ENCODE peak calls at places on chromosomes 7 and 10, in five cellular contexts. N, S, U, Y and W are unnamed samples.

GRCh38 chr10:123645615-123646014 is 20.5 kb upstream of the GPR26 start:
- DNase-seq in N (no peak), S (no peak), U (no peak), Y (no peak), W (no peak)

GRCh38 chr7:125847706-125848105 is 918.1 kb upstream of the POT1 start:
- DNase-seq in N (no peak), S (no peak), U (no peak), Y (no peak), W (no peak)

GRCh38 chr10:100864981-100865380 is 47.8 kb upstream of the SLF2 start:
- DNase-seq in N (no peak), S (no peak), U (no peak), Y (no peak), W (no peak)

GRCh38 chr10:129887986-129888783 is 75.9 kb downstream of the EBF3 start:
- DNase-seq in N (no peak), S (no peak), U (no peak), Y (no peak), W (no peak)

GRCh38 chr10:74923556-74923955 is 97.2 kb downstream of the KAT6B start:
- DNase-seq in N (no peak), S (no peak), U (no peak), Y (no peak), W (no peak)

GRCh38 chr10:71094712-71095390 is 117.5 kb upstream of the UNC5B start:
- DNase-seq in N (peak; percentile 20), S (no peak), U (no peak), Y (no peak), W (no peak)

GRCh38 chr10:80590585-80591125 is 53.0 kb downstream of the SH2D4B start:
- DNase-seq in N (no peak), S (no peak), U (no peak), Y (no peak), W (no peak)

GRCh38 chr7:148978091-148978490 is 50.2 kb downstream of the PDIA4 start:
- DNase-seq in N (no peak), S (no peak), U (no peak), Y (no peak), W (no peak)

GRCh38 chr7:69276011-69276729 is 322.1 kb upstream of the AUTS2 start:
- DNase-seq in N (no peak), S (no peak), U (no peak), Y (no peak), W (no peak)

GRCh38 chr10:123380491-123381085 is 226.4 kb downstream of the BUB3 start:
- DNase-seq in N (peak; percentile 43), S (no peak), U (no peak), Y (no peak), W (peak; percentile 41)

GRCh38 chr7:135770139-135770710 is 21.6 kb upstream of the FAM180A start:
- DNase-seq in N (peak; percentile 60), S (no peak), U (no peak), Y (peak; percentile 58), W (peak; percentile 31)

GRCh38 chr7:118080947-118081346 is 103.0 kb upstream of the LSM8 start:
- DNase-seq in N (peak; percentile 66), S (no peak), U (no peak), Y (no peak), W (peak; percentile 1)

GRCh38 chr7:96526492-96526891 is 183.2 kb downstream of the SEM1 start:
- DNase-seq in N (no peak), S (peak; percentile 3), U (peak; percentile 14), Y (no peak), W (no peak)

GRCh38 chr10:89563861-89564478 is 28.6 kb upstream of the SLC16A12 start:
- DNase-seq in N (peak; percentile 77), S (no peak), U (peak; percentile 8), Y (peak; percentile 16), W (peak; percentile 81)